ENCODE peak calls at places on chromosomes 6 and 20, in five cellular contexts. One of them, this sample, is unnamed.
A peak's percentile ranks its signal among the peaks of the same experiment; 100 is the strongest.

GRCh38 chr6:151229401-151230276 is 10.1 kb upstream of the AKAP12 start:
- DNase-seq in adrenal gland: no peak
- DNase-seq in SJSA1: no peak
- DNase-seq in naive thymus-derived CD4-positive, alpha-beta T cell: no peak
- DNase-seq in cardiac muscle cell: no peak
- DNase-seq in this sample: no peak

GRCh38 chr6:5153186-5153585 is 68.0 kb downstream of the PPP1R3G start:
- DNase-seq in naive thymus-derived CD4-positive, alpha-beta T cell: no peak
- DNase-seq in adrenal gland: no peak
- DNase-seq in SJSA1: no peak
- DNase-seq in cardiac muscle cell: no peak
- DNase-seq in this sample: no peak

GRCh38 chr6:31582230-31582601 is at the start of gene LTB:
- DNase-seq in naive thymus-derived CD4-positive, alpha-beta T cell: peak; percentile 83
- DNase-seq in cardiac muscle cell: no peak
- DNase-seq in adrenal gland: no peak
- DNase-seq in SJSA1: no peak
- DNase-seq in this sample: peak; percentile 71

GRCh38 chr6:83708546-83708969 is 343 bp downstream of the SNAP91 start:
- DNase-seq in adrenal gland: peak; percentile 4
- DNase-seq in SJSA1: peak; percentile 13
- DNase-seq in cardiac muscle cell: peak; percentile 21
- DNase-seq in naive thymus-derived CD4-positive, alpha-beta T cell: no peak
- DNase-seq in this sample: no peak

GRCh38 chr20:33663161-33664084 is 1.3 kb downstream of the C20orf144 start:
- DNase-seq in SJSA1: peak; percentile 79
- DNase-seq in cardiac muscle cell: peak; percentile 83
- DNase-seq in naive thymus-derived CD4-positive, alpha-beta T cell: peak; percentile 80
- DNase-seq in adrenal gland: peak; percentile 84
- DNase-seq in this sample: peak; percentile 81

GRCh38 chr6:9481292-9482029 is 933.4 kb downstream of the TFAP2A start:
- DNase-seq in cardiac muscle cell: no peak
- DNase-seq in naive thymus-derived CD4-positive, alpha-beta T cell: no peak
- DNase-seq in adrenal gland: no peak
- DNase-seq in SJSA1: peak; percentile 79
- DNase-seq in this sample: no peak

GRCh38 chr20:16569218-16570153 is 3.8 kb downstream of the KIF16B start:
- DNase-seq in cardiac muscle cell: no peak
- DNase-seq in SJSA1: no peak
- DNase-seq in naive thymus-derived CD4-positive, alpha-beta T cell: no peak
- DNase-seq in adrenal gland: no peak
- DNase-seq in this sample: no peak

GRCh38 chr6:50030777-50031562 is 9.2 kb upstream of the DEFB110 start:
- DNase-seq in naive thymus-derived CD4-positive, alpha-beta T cell: no peak
- DNase-seq in adrenal gland: peak; percentile 20
- DNase-seq in SJSA1: no peak
- DNase-seq in cardiac muscle cell: no peak
- DNase-seq in this sample: no peak

GRCh38 chr6:82364087-82365010 is 732 bp downstream of the TPBG start:
- DNase-seq in naive thymus-derived CD4-positive, alpha-beta T cell: no peak
- DNase-seq in adrenal gland: peak; percentile 22
- DNase-seq in SJSA1: peak; percentile 71
- DNase-seq in cardiac muscle cell: peak; percentile 80
- DNase-seq in this sample: no peak

GRCh38 chr6:56863366-56863765 is 91.5 kb upstream of the BEND6 start:
- DNase-seq in adrenal gland: no peak
- DNase-seq in cardiac muscle cell: peak; percentile 44
- DNase-seq in naive thymus-derived CD4-positive, alpha-beta T cell: no peak
- DNase-seq in SJSA1: peak; percentile 74
- DNase-seq in this sample: no peak

GRCh38 chr20:50186151-50186885 is 4.3 kb upstream of the CEBPB start:
- DNase-seq in SJSA1: peak; percentile 70
- DNase-seq in adrenal gland: peak; percentile 94
- DNase-seq in cardiac muscle cell: peak; percentile 89
- DNase-seq in naive thymus-derived CD4-positive, alpha-beta T cell: peak; percentile 75
- DNase-seq in this sample: peak; percentile 87

GRCh38 chr6:45982280-45983036 is 33.2 kb downstream of the CLIC5 start:
- DNase-seq in cardiac muscle cell: no peak
- DNase-seq in SJSA1: no peak
- DNase-seq in naive thymus-derived CD4-positive, alpha-beta T cell: no peak
- DNase-seq in adrenal gland: no peak
- DNase-seq in this sample: no peak

GRCh38 chr20:36862857-36863668 is 12.9 kb upstream of the TLDC2 start:
- DNase-seq in SJSA1: peak; percentile 25
- DNase-seq in cardiac muscle cell: no peak
- DNase-seq in adrenal gland: no peak
- DNase-seq in naive thymus-derived CD4-positive, alpha-beta T cell: no peak
- DNase-seq in this sample: no peak

GRCh38 chr6:160966493-160967229 is 24.9 kb upstream of the MAP3K4 start:
- DNase-seq in naive thymus-derived CD4-positive, alpha-beta T cell: no peak
- DNase-seq in SJSA1: no peak
- DNase-seq in adrenal gland: no peak
- DNase-seq in cardiac muscle cell: no peak
- DNase-seq in this sample: no peak

GRCh38 chr20:9110365-9110764 is 41.5 kb downstream of the PLCB4 start:
- DNase-seq in naive thymus-derived CD4-positive, alpha-beta T cell: no peak
- DNase-seq in SJSA1: peak; percentile 60
- DNase-seq in adrenal gland: no peak
- DNase-seq in cardiac muscle cell: no peak
- DNase-seq in this sample: no peak

GRCh38 chr6:102197211-102197610 is 803.7 kb downstream of the GRIK2 start:
- DNase-seq in naive thymus-derived CD4-positive, alpha-beta T cell: no peak
- DNase-seq in adrenal gland: no peak
- DNase-seq in SJSA1: no peak
- DNase-seq in cardiac muscle cell: no peak
- DNase-seq in this sample: no peak

GRCh38 chr6:33118525-33119123 is 42.8 kb downstream of the HLA-DPB1 start:
- DNase-seq in naive thymus-derived CD4-positive, alpha-beta T cell: peak; percentile 62
- DNase-seq in cardiac muscle cell: peak; percentile 62
- DNase-seq in SJSA1: peak; percentile 13
- DNase-seq in adrenal gland: no peak
- DNase-seq in this sample: no peak

GRCh38 chr20:22577515-22578220 is 6.7 kb downstream of the FOXA2 start:
- DNase-seq in cardiac muscle cell: no peak
- DNase-seq in naive thymus-derived CD4-positive, alpha-beta T cell: no peak
- DNase-seq in adrenal gland: no peak
- DNase-seq in SJSA1: no peak
- DNase-seq in this sample: no peak

GRCh38 chr6:8329592-8329991 is 105.8 kb downstream of the SLC35B3 start:
- DNase-seq in naive thymus-derived CD4-positive, alpha-beta T cell: no peak
- DNase-seq in adrenal gland: no peak
- DNase-seq in SJSA1: no peak
- DNase-seq in cardiac muscle cell: no peak
- DNase-seq in this sample: no peak

GRCh38 chr20:35663516-35663812 is 1.2 kb downstream of the CPNE1 start:
- DNase-seq in adrenal gland: no peak
- DNase-seq in naive thymus-derived CD4-positive, alpha-beta T cell: no peak
- DNase-seq in cardiac muscle cell: no peak
- DNase-seq in SJSA1: no peak
- DNase-seq in this sample: no peak

GRCh38 chr6:108619431-108620197 is 58.9 kb downstream of the FOXO3 start:
- DNase-seq in cardiac muscle cell: no peak
- DNase-seq in naive thymus-derived CD4-positive, alpha-beta T cell: no peak
- DNase-seq in adrenal gland: no peak
- DNase-seq in SJSA1: no peak
- DNase-seq in this sample: no peak

GRCh38 chr6:79570129-79570801 is 33.0 kb upstream of the LCA5 start:
- DNase-seq in naive thymus-derived CD4-positive, alpha-beta T cell: no peak
- DNase-seq in SJSA1: peak; percentile 14
- DNase-seq in adrenal gland: peak; percentile 31
- DNase-seq in cardiac muscle cell: peak; percentile 37
- DNase-seq in this sample: no peak

GRCh38 chr6:80388515-80388914 is 282.0 kb downstream of the BCKDHB start:
- DNase-seq in cardiac muscle cell: no peak
- DNase-seq in adrenal gland: no peak
- DNase-seq in SJSA1: no peak
- DNase-seq in naive thymus-derived CD4-positive, alpha-beta T cell: no peak
- DNase-seq in this sample: no peak

GRCh38 chr6:32092760-32093497 is 16.2 kb downstream of the TNXB start:
- DNase-seq in adrenal gland: no peak
- DNase-seq in naive thymus-derived CD4-positive, alpha-beta T cell: no peak
- DNase-seq in SJSA1: peak; percentile 78
- DNase-seq in cardiac muscle cell: peak; percentile 88
- DNase-seq in this sample: no peak

GRCh38 chr20:31806564-31807355 is 12.4 kb upstream of the MYLK2 start:
- DNase-seq in cardiac muscle cell: no peak
- DNase-seq in adrenal gland: no peak
- DNase-seq in naive thymus-derived CD4-positive, alpha-beta T cell: no peak
- DNase-seq in SJSA1: no peak
- DNase-seq in this sample: no peak

GRCh38 chr6:11317885-11318771 is 85.7 kb upstream of the NEDD9 start:
- DNase-seq in naive thymus-derived CD4-positive, alpha-beta T cell: peak; percentile 2
- DNase-seq in cardiac muscle cell: peak; percentile 94
- DNase-seq in SJSA1: peak; percentile 88
- DNase-seq in adrenal gland: peak; percentile 67
- DNase-seq in this sample: peak; percentile 31

GRCh38 chr6:16345449-16346330 is 107.3 kb downstream of the GMPR start:
- DNase-seq in naive thymus-derived CD4-positive, alpha-beta T cell: no peak
- DNase-seq in cardiac muscle cell: peak; percentile 64
- DNase-seq in SJSA1: peak; percentile 91
- DNase-seq in adrenal gland: peak; percentile 57
- DNase-seq in this sample: no peak

GRCh38 chr20:6164421-6165341 is 41.9 kb upstream of the FERMT1 start:
- DNase-seq in cardiac muscle cell: peak; percentile 7
- DNase-seq in adrenal gland: peak; percentile 75
- DNase-seq in naive thymus-derived CD4-positive, alpha-beta T cell: no peak
- DNase-seq in SJSA1: no peak
- DNase-seq in this sample: no peak

GRCh38 chr20:49360242-49360968 is 82.5 kb upstream of the ZNFX1 start:
- DNase-seq in adrenal gland: no peak
- DNase-seq in naive thymus-derived CD4-positive, alpha-beta T cell: no peak
- DNase-seq in SJSA1: no peak
- DNase-seq in cardiac muscle cell: no peak
- DNase-seq in this sample: no peak

GRCh38 chr20:60565093-60565492 is 606.9 kb downstream of the CDH26 start:
- DNase-seq in cardiac muscle cell: no peak
- DNase-seq in naive thymus-derived CD4-positive, alpha-beta T cell: no peak
- DNase-seq in adrenal gland: no peak
- DNase-seq in SJSA1: no peak
- DNase-seq in this sample: no peak

GRCh38 chr20:60572991-60573390 is 614.8 kb downstream of the CDH26 start:
- DNase-seq in adrenal gland: no peak
- DNase-seq in cardiac muscle cell: no peak
- DNase-seq in SJSA1: no peak
- DNase-seq in naive thymus-derived CD4-positive, alpha-beta T cell: no peak
- DNase-seq in this sample: no peak

DNA sequence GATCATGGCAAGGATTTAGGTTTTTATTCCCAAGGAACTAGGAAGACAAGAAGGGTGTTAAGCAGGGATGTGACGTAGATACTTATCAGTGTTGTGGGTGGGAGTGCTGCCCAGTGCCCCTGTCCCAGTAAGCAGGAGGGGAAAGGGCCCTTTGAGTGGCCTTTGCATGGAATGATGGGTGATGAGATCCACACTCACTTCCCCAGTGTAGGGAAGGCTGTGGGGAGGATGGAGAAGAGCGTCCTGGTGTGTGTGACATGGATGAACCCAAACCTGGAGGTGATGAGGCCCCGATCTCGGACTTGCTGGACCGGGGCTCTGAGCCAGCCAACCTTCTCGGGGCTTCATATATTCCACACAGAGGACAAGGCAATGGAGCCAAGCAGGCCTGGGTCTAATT is 610.9 kb downstream of the CDH26 start:
- DNase-seq in adrenal gland: no peak
- DNase-seq in naive thymus-derived CD4-positive, alpha-beta T cell: no peak
- DNase-seq in SJSA1: no peak
- DNase-seq in cardiac muscle cell: no peak
- DNase-seq in this sample: no peak
- H3K9me3 ChIP-seq in adrenal gland: no peaks in the 10 kb centered on the region
- H3K9me3 ChIP-seq in naive thymus-derived CD4-positive, alpha-beta T cell: no peaks in the 10 kb centered on the region
- H3K9me3 ChIP-seq in SJSA1: no peaks in the 10 kb centered on the region
- H3K9me3 ChIP-seq in cardiac muscle cell: no peaks in the 10 kb centered on the region
- H3K9me3 ChIP-seq in this sample: no peaks in the 10 kb centered on the region

DNA sequence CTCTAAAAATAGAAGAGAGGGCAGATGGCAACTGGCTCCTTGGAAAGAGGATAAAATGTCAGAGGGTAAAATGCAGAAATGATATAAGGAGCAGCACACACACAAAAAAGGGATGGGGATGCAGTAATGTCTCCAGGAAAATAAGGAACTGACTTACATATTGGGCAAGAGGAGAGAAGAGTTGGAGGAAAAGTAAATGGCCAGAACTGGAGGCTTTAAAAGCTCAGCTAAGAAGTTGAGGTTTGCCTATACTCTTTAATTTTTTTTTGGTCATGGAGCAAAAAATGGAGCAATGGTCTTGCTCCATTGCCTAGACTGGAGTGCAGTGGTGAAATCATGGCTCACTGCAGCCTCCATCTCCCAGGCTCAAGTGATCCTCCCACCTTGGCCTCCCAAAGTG is 93.6 kb downstream of the SULF2 start:
- DNase-seq in adrenal gland: no peak
- DNase-seq in cardiac muscle cell: peak; percentile 32
- DNase-seq in naive thymus-derived CD4-positive, alpha-beta T cell: no peak
- DNase-seq in SJSA1: no peak
- DNase-seq in this sample: no peak
- H3K9me3 ChIP-seq in adrenal gland: peaks cover 27% of the 10 kb centered on the region
- H3K9me3 ChIP-seq in cardiac muscle cell: no peaks in the 10 kb centered on the region
- H3K9me3 ChIP-seq in naive thymus-derived CD4-positive, alpha-beta T cell: no peaks in the 10 kb centered on the region
- H3K9me3 ChIP-seq in SJSA1: no peaks in the 10 kb centered on the region
- H3K9me3 ChIP-seq in this sample: no peaks in the 10 kb centered on the region

GRCh38 chr20:48350291-48350988 is 477.4 kb downstream of the PREX1 start:
- DNase-seq in naive thymus-derived CD4-positive, alpha-beta T cell: no peak
- DNase-seq in adrenal gland: no peak
- DNase-seq in SJSA1: no peak
- DNase-seq in cardiac muscle cell: peak; percentile 22
- DNase-seq in this sample: no peak
- H3K9me3 ChIP-seq in naive thymus-derived CD4-positive, alpha-beta T cell: no peaks in the 10 kb centered on the region
- H3K9me3 ChIP-seq in adrenal gland: no peaks in the 10 kb centered on the region
- H3K9me3 ChIP-seq in SJSA1: peaks cover 6% of the 10 kb centered on the region
- H3K9me3 ChIP-seq in cardiac muscle cell: no peaks in the 10 kb centered on the region
- H3K9me3 ChIP-seq in this sample: no peaks in the 10 kb centered on the region

DNA sequence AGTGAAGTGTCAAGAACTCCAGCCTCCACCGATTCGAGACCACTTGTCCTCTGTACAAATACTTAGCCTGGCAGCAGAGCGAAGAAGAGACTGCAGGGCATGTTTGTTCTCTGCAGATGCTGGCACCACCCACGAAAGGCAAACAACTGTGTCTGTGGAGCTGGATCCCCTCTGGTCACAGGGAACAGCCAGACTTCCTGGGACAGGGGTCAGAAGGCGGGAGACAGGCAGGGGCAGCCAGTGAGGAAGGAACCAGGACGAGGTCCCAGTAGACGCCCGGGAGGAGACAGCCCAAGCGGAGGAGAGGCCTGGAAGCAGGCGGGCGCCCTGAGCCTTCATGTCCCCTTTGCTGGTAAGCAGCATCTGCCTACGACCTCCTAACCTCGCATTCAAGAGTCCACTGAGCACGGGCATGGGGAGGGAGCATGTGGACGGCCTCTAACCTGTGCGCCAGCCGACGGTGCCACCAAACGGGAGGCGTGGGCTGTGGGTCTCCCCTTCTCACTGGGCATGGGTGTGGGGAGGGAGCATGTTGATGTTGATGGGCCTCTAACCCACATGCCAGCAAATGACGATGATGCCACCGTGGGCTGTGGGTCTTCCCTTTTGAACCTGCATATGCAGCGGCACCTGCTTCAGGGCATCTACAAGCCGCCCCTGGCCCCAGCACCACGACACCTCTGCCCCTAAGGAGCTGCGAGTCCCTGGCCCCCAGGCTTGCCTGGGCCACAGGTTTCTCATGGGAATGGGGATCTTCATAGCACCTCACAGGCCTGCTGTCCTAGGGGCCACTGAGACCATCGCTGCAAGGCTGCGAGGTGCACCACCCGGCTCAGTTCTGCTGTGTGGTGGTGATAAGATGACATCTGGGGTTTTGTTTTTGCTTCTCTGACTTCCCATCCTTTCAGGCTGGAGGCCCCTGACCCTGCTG is 265.3 kb downstream of the DLL1 start:
- DNase-seq in cardiac muscle cell: no peak
- DNase-seq in naive thymus-derived CD4-positive, alpha-beta T cell: no peak
- DNase-seq in SJSA1: no peak
- DNase-seq in adrenal gland: peak; percentile 1
- DNase-seq in this sample: no peak
- H3K9me3 ChIP-seq in cardiac muscle cell: no peaks in the 10 kb centered on the region
- H3K9me3 ChIP-seq in naive thymus-derived CD4-positive, alpha-beta T cell: no peaks in the 10 kb centered on the region
- H3K9me3 ChIP-seq in SJSA1: peaks cover 36% of the 10 kb centered on the region
- H3K9me3 ChIP-seq in adrenal gland: no peaks in the 10 kb centered on the region
- H3K9me3 ChIP-seq in this sample: no peaks in the 10 kb centered on the region

This sample was measured in T-helper 17 cell.